ENCODE peak calls at places on chromosomes 6 and 20, in four cellular contexts. One of them, this sample, is unnamed.

GRCh38 chr6:144804246-144804790 is 519.2 kb downstream of the UTRN start:
- DNase-seq in nephron progenitor cell: no peak
- DNase-seq in A549: no peak
- DNase-seq in NB4: no peak
- DNase-seq in this sample: no peak

GRCh38 chr6:56803594-56803993 is 151.3 kb upstream of the BEND6 start:
- DNase-seq in NB4: no peak
- DNase-seq in A549: no peak
- DNase-seq in nephron progenitor cell: no peak
- DNase-seq in this sample: no peak

GRCh38 chr6:167755461-167755860 is 71.2 kb upstream of the AFDN start:
- DNase-seq in nephron progenitor cell: no peak
- DNase-seq in NB4: no peak
- DNase-seq in A549: no peak
- DNase-seq in this sample: no peak

GRCh38 chr20:49668181-49668877 is 45.3 kb downstream of the B4GALT5 start:
- DNase-seq in A549: no peak
- DNase-seq in nephron progenitor cell: peak
- DNase-seq in NB4: peak
- DNase-seq in this sample: no peak

GRCh38 chr20:58922036-58922435 is 59.0 kb upstream of the NELFCD start:
- DNase-seq in A549: no peak
- DNase-seq in nephron progenitor cell: no peak
- DNase-seq in NB4: no peak
- DNase-seq in this sample: no peak

GRCh38 chr6:136967874-136968752 is 46.0 kb downstream of the SLC35D3 start:
- DNase-seq in A549: peak
- DNase-seq in nephron progenitor cell: peak
- DNase-seq in NB4: peak
- DNase-seq in this sample: peak

GRCh38 chr20:32168184-32168910 is 39.2 kb downstream of the PLAGL2 start:
- DNase-seq in NB4: no peak
- DNase-seq in nephron progenitor cell: peak
- DNase-seq in A549: no peak
- DNase-seq in this sample: no peak

GRCh38 chr6:161353208-161353613 is 79.3 kb upstream of the AGPAT4 start:
- DNase-seq in nephron progenitor cell: peak
- DNase-seq in A549: peak
- DNase-seq in NB4: peak
- DNase-seq in this sample: peak

GRCh38 chr6:116210750-116211425 is 43.0 kb downstream of the TSPYL4 start:
- DNase-seq in NB4: no peak
- DNase-seq in nephron progenitor cell: no peak
- DNase-seq in A549: no peak
- DNase-seq in this sample: no peak

GRCh38 chr6:143323729-143324465 is 126.6 kb downstream of the ADAT2 start:
- DNase-seq in NB4: peak
- DNase-seq in A549: no peak
- DNase-seq in nephron progenitor cell: no peak
- DNase-seq in this sample: no peak

GRCh38 chr20:59013959-59014608 is 5.1 kb upstream of the TUBB1 start:
- DNase-seq in A549: no peak
- DNase-seq in NB4: no peak
- DNase-seq in nephron progenitor cell: no peak
- DNase-seq in this sample: no peak

GRCh38 chr6:105780146-105780860 is 305.8 kb upstream of the PRDM1 start:
- DNase-seq in NB4: no peak
- DNase-seq in A549: no peak
- DNase-seq in nephron progenitor cell: no peak
- DNase-seq in this sample: no peak

GRCh38 chr6:44651604-44652003 is 264.1 kb downstream of the CDC5L start:
- DNase-seq in A549: no peak
- DNase-seq in NB4: no peak
- DNase-seq in nephron progenitor cell: no peak
- DNase-seq in this sample: no peak

GRCh38 chr6:106206905-106207304 is 118.7 kb downstream of the ATG5 start:
- DNase-seq in nephron progenitor cell: no peak
- DNase-seq in A549: no peak
- DNase-seq in NB4: no peak
- DNase-seq in this sample: no peak

GRCh38 chr6:159151266-159151855 is 17.8 kb upstream of the FNDC1 start:
- DNase-seq in NB4: peak
- DNase-seq in A549: peak
- DNase-seq in nephron progenitor cell: peak
- DNase-seq in this sample: peak

GRCh38 chr6:30981942-30982772 is 1.4 kb upstream of the MUC21 start:
- DNase-seq in nephron progenitor cell: peak
- DNase-seq in A549: no peak
- DNase-seq in NB4: no peak
- DNase-seq in this sample: peak

GRCh38 chr6:30344191-30344867 is 627 bp upstream of the RPP21 start:
- DNase-seq in NB4: no peak
- DNase-seq in nephron progenitor cell: no peak
- DNase-seq in A549: peak
- DNase-seq in this sample: no peak

GRCh38 chr6:161838306-161839035 is 564.6 kb upstream of the AGPAT4 start:
- DNase-seq in A549: no peak
- DNase-seq in nephron progenitor cell: peak
- DNase-seq in NB4: no peak
- DNase-seq in this sample: no peak

GRCh38 chr6:109417646-109418045 is 22.8 kb downstream of the PPIL6 start:
- DNase-seq in NB4: no peak
- DNase-seq in nephron progenitor cell: no peak
- DNase-seq in A549: no peak
- DNase-seq in this sample: no peak

GRCh38 chr6:107713214-107713962 is 110.7 kb downstream of the SCML4 start:
- DNase-seq in A549: no peak
- DNase-seq in NB4: peak
- DNase-seq in nephron progenitor cell: no peak
- DNase-seq in this sample: no peak

GRCh38 chr6:25882066-25882496 is 8.0 kb upstream of the SLC17A3 start:
- DNase-seq in A549: peak
- DNase-seq in NB4: no peak
- DNase-seq in nephron progenitor cell: no peak
- DNase-seq in this sample: peak
- TF ChIP-seq CTCF in A549: peak
- TF ChIP-seq CTCF in NB4: no peak
- TF ChIP-seq CTCF in nephron progenitor cell: no peak
- TF ChIP-seq CTCF in this sample: peak

GRCh38 chr20:23289724-23290395 is 60.7 kb upstream of the NXT1 start:
- DNase-seq in nephron progenitor cell: no peak
- DNase-seq in NB4: no peak
- DNase-seq in A549: no peak
- DNase-seq in this sample: no peak
- TF ChIP-seq CTCF in nephron progenitor cell: no peak
- TF ChIP-seq CTCF in NB4: no peak
- TF ChIP-seq CTCF in A549: no peak
- TF ChIP-seq CTCF in this sample: no peak

GRCh38 chr20:60407011-60407771 is 449.0 kb downstream of the CDH26 start:
- DNase-seq in A549: no peak
- DNase-seq in nephron progenitor cell: no peak
- DNase-seq in NB4: no peak
- DNase-seq in this sample: no peak

GRCh38 chr20:60410865-60411264 is 452.6 kb downstream of the CDH26 start:
- DNase-seq in nephron progenitor cell: no peak
- DNase-seq in A549: no peak
- DNase-seq in NB4: no peak
- DNase-seq in this sample: no peak

GRCh38 chr20:60408435-60408834 is 450.2 kb downstream of the CDH26 start:
- DNase-seq in nephron progenitor cell: no peak
- DNase-seq in NB4: no peak
- DNase-seq in A549: no peak
- DNase-seq in this sample: no peak

GRCh38 chr20:60403105-60403741 is 445.0 kb downstream of the CDH26 start:
- DNase-seq in NB4: no peak
- DNase-seq in A549: no peak
- DNase-seq in nephron progenitor cell: no peak
- DNase-seq in this sample: no peak

DNA sequence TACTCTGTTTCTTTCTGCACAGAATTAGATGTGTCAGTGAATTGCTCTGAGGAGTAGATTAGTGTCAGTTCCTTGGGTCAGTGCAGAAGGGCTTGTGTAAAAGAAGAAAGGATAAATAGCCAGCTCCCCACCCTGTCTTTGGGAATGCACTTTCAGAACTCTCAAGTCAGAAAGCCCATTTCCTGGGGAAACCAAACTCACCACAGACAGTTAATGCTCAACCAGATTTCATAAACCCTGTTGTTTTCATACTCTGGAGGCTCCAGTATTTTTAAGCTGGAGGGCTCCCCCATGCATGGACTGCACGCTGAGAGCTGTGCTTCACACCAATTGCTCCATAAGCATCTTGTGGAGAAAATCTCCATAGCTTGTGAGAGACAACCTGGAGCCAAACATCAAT is 449.7 kb downstream of the CDH26 start:
- DNase-seq in nephron progenitor cell: no peak
- DNase-seq in NB4: no peak
- DNase-seq in A549: no peak
- DNase-seq in this sample: no peak
- TF ChIP-seq CTCF in nephron progenitor cell: no peak
- TF ChIP-seq CTCF in NB4: no peak
- TF ChIP-seq CTCF in A549: no peak
- TF ChIP-seq CTCF in this sample: no peak

GRCh38 chr6:154222716-154223115 is 133.9 kb downstream of the IPCEF1 start:
- DNase-seq in nephron progenitor cell: no peak
- DNase-seq in NB4: no peak
- DNase-seq in A549: no peak
- DNase-seq in this sample: no peak
- TF ChIP-seq CTCF in nephron progenitor cell: no peak
- TF ChIP-seq CTCF in NB4: no peak
- TF ChIP-seq CTCF in A549: no peak
- TF ChIP-seq CTCF in this sample: no peak

GRCh38 chr20:34956041-34956458 is 382 bp downstream of the MYH7B start:
- DNase-seq in A549: no peak
- DNase-seq in NB4: no peak
- DNase-seq in nephron progenitor cell: no peak
- DNase-seq in this sample: no peak
- TF ChIP-seq CTCF in A549: no peak
- TF ChIP-seq CTCF in NB4: no peak
- TF ChIP-seq CTCF in nephron progenitor cell: no peak
- TF ChIP-seq CTCF in this sample: no peak

DNA sequence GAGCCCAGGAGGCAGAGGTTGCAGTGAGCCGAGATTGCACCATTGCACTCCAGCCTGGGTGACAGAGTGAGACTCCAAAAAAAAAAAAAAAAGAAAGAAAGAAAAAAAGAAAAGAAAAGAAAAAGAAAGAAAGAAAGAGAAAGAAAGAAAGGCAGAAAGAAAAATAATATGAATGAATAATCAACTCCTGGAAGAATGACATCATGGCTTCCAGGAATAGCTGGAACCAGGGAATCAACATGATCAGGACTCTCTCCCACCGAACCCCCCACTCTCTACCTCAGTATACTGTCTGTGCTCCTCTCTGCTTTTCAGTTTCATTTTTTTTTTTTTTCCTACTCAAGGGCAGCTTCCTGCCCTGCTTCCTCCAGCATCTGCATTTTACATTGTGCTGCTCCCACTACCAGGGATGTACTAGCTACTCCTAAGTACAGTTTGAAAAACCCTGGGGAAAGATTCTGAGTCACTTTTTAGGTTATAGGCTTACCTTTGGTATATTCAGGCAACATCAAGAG is 19.7 kb upstream of the MTCL3 start:
- DNase-seq in nephron progenitor cell: no peak
- DNase-seq in NB4: no peak
- DNase-seq in A549: no peak
- DNase-seq in this sample: no peak
- TF ChIP-seq CTCF in nephron progenitor cell: no peak
- TF ChIP-seq CTCF in NB4: no peak
- TF ChIP-seq CTCF in A549: no peak
- TF ChIP-seq CTCF in this sample: no peak

GRCh38 chr20:8443464-8444072 is 311.5 kb downstream of the PLCB1 start:
- DNase-seq in NB4: peak
- DNase-seq in A549: no peak
- DNase-seq in nephron progenitor cell: no peak
- DNase-seq in this sample: no peak
- TF ChIP-seq CTCF in NB4: no peak
- TF ChIP-seq CTCF in A549: no peak
- TF ChIP-seq CTCF in nephron progenitor cell: no peak
- TF ChIP-seq CTCF in this sample: no peak

GRCh38 chr6:134455319-134455718 is 137.4 kb upstream of the SGK1 start:
- DNase-seq in NB4: no peak
- DNase-seq in A549: no peak
- DNase-seq in nephron progenitor cell: no peak
- DNase-seq in this sample: no peak
- TF ChIP-seq CTCF in NB4: no peak
- TF ChIP-seq CTCF in A549: no peak
- TF ChIP-seq CTCF in nephron progenitor cell: no peak
- TF ChIP-seq CTCF in this sample: no peak

This sample was measured in endothelial cell.